ENCODE peak calls at places on chromosomes 4 and X, in eight cellular contexts. One of them, this sample, is unnamed.
A peak's percentile ranks its signal among the peaks of the same experiment; 100 is the strongest.

GRCh38 chrX:109684136-109684535 is 48.9 kb downstream of the ACSL4 start:
- DNase-seq in SK-N-SH: no peak
- DNase-seq in GM23248: peak; percentile 56
- DNase-seq in GM23338: no peak
- DNase-seq in trophoblast cell: no peak
- DNase-seq in neuronal stem cell: no peak
- DNase-seq in mammary epithelial cell: peak; percentile 9
- DNase-seq in OCI-LY7: no peak
- DNase-seq in this sample: peak; percentile 34

GRCh38 chrX:74492720-74493201 is 71.5 kb downstream of the SLC16A2 start:
- DNase-seq in SK-N-SH: peak; percentile 16
- DNase-seq in GM23248: no peak
- DNase-seq in GM23338: peak; percentile 66
- DNase-seq in trophoblast cell: no peak
- DNase-seq in neuronal stem cell: peak; percentile 29
- DNase-seq in mammary epithelial cell: no peak
- DNase-seq in OCI-LY7: peak; percentile 0
- DNase-seq in this sample: no peak

GRCh38 chrX:127606590-127606989 is 445.6 kb downstream of the ACTRT1 start:
- DNase-seq in SK-N-SH: no peak
- DNase-seq in GM23248: no peak
- DNase-seq in GM23338: no peak
- DNase-seq in trophoblast cell: no peak
- DNase-seq in neuronal stem cell: no peak
- DNase-seq in mammary epithelial cell: no peak
- DNase-seq in OCI-LY7: no peak
- DNase-seq in this sample: no peak

GRCh38 chr4:911871-912490 is 20.1 kb downstream of the GAK start:
- DNase-seq in SK-N-SH: no peak
- DNase-seq in GM23248: no peak
- DNase-seq in GM23338: no peak
- DNase-seq in trophoblast cell: no peak
- DNase-seq in neuronal stem cell: no peak
- DNase-seq in mammary epithelial cell: no peak
- DNase-seq in OCI-LY7: no peak
- DNase-seq in this sample: no peak

GRCh38 chr4:105594094-105595010 is 41.9 kb downstream of the ARHGEF38 start:
- DNase-seq in SK-N-SH: no peak
- DNase-seq in GM23248: no peak
- DNase-seq in GM23338: no peak
- DNase-seq in trophoblast cell: peak; percentile 27
- DNase-seq in neuronal stem cell: no peak
- DNase-seq in mammary epithelial cell: peak; percentile 62
- DNase-seq in OCI-LY7: peak; percentile 5
- DNase-seq in this sample: no peak

GRCh38 chrX:13087322-13088154 is 43.1 kb upstream of the FAM9C start:
- DNase-seq in SK-N-SH: no peak
- DNase-seq in GM23248: no peak
- DNase-seq in GM23338: no peak
- DNase-seq in trophoblast cell: peak; percentile 17
- DNase-seq in neuronal stem cell: no peak
- DNase-seq in mammary epithelial cell: peak; percentile 95
- DNase-seq in OCI-LY7: peak; percentile 89
- DNase-seq in this sample: peak; percentile 75

GRCh38 chrX:34300871-34301270 is 168.8 kb upstream of the FAM47A start:
- DNase-seq in SK-N-SH: peak; percentile 13
- DNase-seq in GM23248: peak; percentile 28
- DNase-seq in GM23338: peak; percentile 61
- DNase-seq in trophoblast cell: peak; percentile 69
- DNase-seq in neuronal stem cell: peak; percentile 2
- DNase-seq in mammary epithelial cell: peak; percentile 12
- DNase-seq in OCI-LY7: peak; percentile 47
- DNase-seq in this sample: peak; percentile 1

GRCh38 chr4:26916195-26916594 is 55.6 kb downstream of the STIM2 start:
- DNase-seq in SK-N-SH: peak; percentile 34
- DNase-seq in GM23248: peak; percentile 22
- DNase-seq in GM23338: no peak
- DNase-seq in trophoblast cell: no peak
- DNase-seq in neuronal stem cell: no peak
- DNase-seq in mammary epithelial cell: no peak
- DNase-seq in OCI-LY7: no peak
- DNase-seq in this sample: no peak

GRCh38 chr4:78612398-78613005 is 60.9 kb downstream of the ANXA3 start:
- DNase-seq in SK-N-SH: peak; percentile 35
- DNase-seq in GM23248: peak; percentile 77
- DNase-seq in GM23338: peak; percentile 58
- DNase-seq in trophoblast cell: peak; percentile 53
- DNase-seq in neuronal stem cell: no peak
- DNase-seq in mammary epithelial cell: no peak
- DNase-seq in OCI-LY7: peak; percentile 82
- DNase-seq in this sample: no peak

GRCh38 chrX:107429090-107429489 is 20.4 kb upstream of the FRMPD3 start:
- DNase-seq in SK-N-SH: no peak
- DNase-seq in GM23248: peak; percentile 16
- DNase-seq in GM23338: peak; percentile 42
- DNase-seq in trophoblast cell: peak; percentile 64
- DNase-seq in neuronal stem cell: no peak
- DNase-seq in mammary epithelial cell: no peak
- DNase-seq in OCI-LY7: peak; percentile 53
- DNase-seq in this sample: no peak

GRCh38 chr4:83285022-83285387 is 407 bp upstream of the COQ2 start:
- DNase-seq in SK-N-SH: peak; percentile 23
- DNase-seq in GM23248: peak; percentile 77
- DNase-seq in GM23338: peak; percentile 47
- DNase-seq in trophoblast cell: peak; percentile 60
- DNase-seq in neuronal stem cell: no peak
- DNase-seq in mammary epithelial cell: peak; percentile 9
- DNase-seq in OCI-LY7: peak; percentile 66
- DNase-seq in this sample: peak; percentile 41

GRCh38 chrX:9355739-9356138 is 109.1 kb upstream of the TBL1X start:
- DNase-seq in SK-N-SH: no peak
- DNase-seq in GM23248: no peak
- DNase-seq in GM23338: no peak
- DNase-seq in trophoblast cell: no peak
- DNase-seq in neuronal stem cell: no peak
- DNase-seq in mammary epithelial cell: no peak
- DNase-seq in OCI-LY7: no peak
- DNase-seq in this sample: no peak

GRCh38 chrX:113551919-113552318 is 711.3 kb upstream of the AMOT start:
- DNase-seq in SK-N-SH: no peak
- DNase-seq in GM23248: no peak
- DNase-seq in GM23338: no peak
- DNase-seq in trophoblast cell: no peak
- DNase-seq in neuronal stem cell: no peak
- DNase-seq in mammary epithelial cell: no peak
- DNase-seq in OCI-LY7: no peak
- DNase-seq in this sample: no peak

GRCh38 chr4:173057442-173057841 is 111.2 kb upstream of the GALNT7 start:
- DNase-seq in SK-N-SH: no peak
- DNase-seq in GM23248: peak; percentile 20
- DNase-seq in GM23338: no peak
- DNase-seq in trophoblast cell: no peak
- DNase-seq in neuronal stem cell: no peak
- DNase-seq in mammary epithelial cell: no peak
- DNase-seq in OCI-LY7: no peak
- DNase-seq in this sample: no peak

GRCh38 chr4:153950100-153950979 is 161.5 kb upstream of the SFRP2 start:
- DNase-seq in SK-N-SH: no peak
- DNase-seq in GM23248: no peak
- DNase-seq in GM23338: no peak
- DNase-seq in trophoblast cell: no peak
- DNase-seq in neuronal stem cell: no peak
- DNase-seq in mammary epithelial cell: peak; percentile 3
- DNase-seq in OCI-LY7: no peak
- DNase-seq in this sample: peak; percentile 20

GRCh38 chrX:70498129-70498528 is 53.5 kb downstream of the DLG3 start:
- DNase-seq in SK-N-SH: no peak
- DNase-seq in GM23248: no peak
- DNase-seq in GM23338: no peak
- DNase-seq in trophoblast cell: no peak
- DNase-seq in neuronal stem cell: no peak
- DNase-seq in mammary epithelial cell: no peak
- DNase-seq in OCI-LY7: no peak
- DNase-seq in this sample: no peak

GRCh38 chrX:70494441-70494840 is 49.8 kb downstream of the DLG3 start:
- DNase-seq in SK-N-SH: no peak
- DNase-seq in GM23248: peak; percentile 59
- DNase-seq in GM23338: no peak
- DNase-seq in trophoblast cell: no peak
- DNase-seq in neuronal stem cell: no peak
- DNase-seq in mammary epithelial cell: no peak
- DNase-seq in OCI-LY7: no peak
- DNase-seq in this sample: no peak

GRCh38 chrX:70500826-70501225 is 56.2 kb downstream of the DLG3 start:
- DNase-seq in SK-N-SH: no peak
- DNase-seq in GM23248: no peak
- DNase-seq in GM23338: no peak
- DNase-seq in trophoblast cell: no peak
- DNase-seq in neuronal stem cell: no peak
- DNase-seq in mammary epithelial cell: no peak
- DNase-seq in OCI-LY7: no peak
- DNase-seq in this sample: no peak

GRCh38 chrX:70496491-70496890 is 51.9 kb downstream of the DLG3 start:
- DNase-seq in SK-N-SH: no peak
- DNase-seq in GM23248: no peak
- DNase-seq in GM23338: no peak
- DNase-seq in trophoblast cell: no peak
- DNase-seq in neuronal stem cell: no peak
- DNase-seq in mammary epithelial cell: no peak
- DNase-seq in OCI-LY7: no peak
- DNase-seq in this sample: no peak

DNA sequence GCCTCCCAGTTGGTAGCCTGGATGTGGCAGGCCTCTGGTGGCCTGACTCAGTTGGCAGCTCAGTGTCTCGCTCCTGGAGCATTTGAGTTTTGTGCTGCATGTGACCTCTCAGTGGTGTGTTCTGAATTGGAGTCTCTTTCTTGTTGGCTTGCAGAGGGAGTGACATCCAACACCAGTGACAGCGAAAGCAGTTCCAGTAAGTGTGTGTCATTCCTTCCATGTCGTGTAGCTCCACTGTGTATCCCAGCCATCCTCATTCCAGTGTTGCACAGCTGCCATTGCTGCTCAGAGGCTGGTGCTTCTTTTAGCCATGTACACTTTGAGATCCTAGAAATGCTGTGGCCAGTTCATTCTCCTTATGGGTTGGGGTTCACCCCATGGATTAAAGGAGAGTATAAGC is 52.4 kb downstream of the DLG3 start:
- DNase-seq in SK-N-SH: no peak
- DNase-seq in GM23248: no peak
- DNase-seq in GM23338: no peak
- DNase-seq in trophoblast cell: no peak
- DNase-seq in neuronal stem cell: no peak
- DNase-seq in mammary epithelial cell: no peak
- DNase-seq in OCI-LY7: no peak
- DNase-seq in this sample: no peak
- H3K36me3 ChIP-seq in SK-N-SH: no peaks in the 10 kb centered on the region
- H3K36me3 ChIP-seq in GM23248: no peaks in the 10 kb centered on the region
- H3K36me3 ChIP-seq in GM23338: no peaks in the 10 kb centered on the region
- H3K36me3 ChIP-seq in trophoblast cell: peaks cover 57% of the 10 kb centered on the region
- H3K36me3 ChIP-seq in neuronal stem cell: peaks cover 100% of the 10 kb centered on the region
- H3K36me3 ChIP-seq in mammary epithelial cell: peaks cover 2% of the 10 kb centered on the region
- H3K36me3 ChIP-seq in OCI-LY7: no peaks in the 10 kb centered on the region
- H3K36me3 ChIP-seq in this sample: no peaks in the 10 kb centered on the region

GRCh38 chr4:54152846-54153600 is 53.1 kb downstream of the GSX2 start:
- DNase-seq in SK-N-SH: no peak
- DNase-seq in GM23248: peak; percentile 72
- DNase-seq in GM23338: no peak
- DNase-seq in trophoblast cell: peak; percentile 69
- DNase-seq in neuronal stem cell: no peak
- DNase-seq in mammary epithelial cell: peak; percentile 83
- DNase-seq in OCI-LY7: no peak
- DNase-seq in this sample: peak; percentile 88

GRCh38 chr4:54146139-54146538 is 46.2 kb downstream of the GSX2 start:
- DNase-seq in SK-N-SH: no peak
- DNase-seq in GM23248: no peak
- DNase-seq in GM23338: no peak
- DNase-seq in trophoblast cell: no peak
- DNase-seq in neuronal stem cell: no peak
- DNase-seq in mammary epithelial cell: no peak
- DNase-seq in OCI-LY7: no peak
- DNase-seq in this sample: no peak

GRCh38 chr4:54149323-54149722 is 49.4 kb downstream of the GSX2 start:
- DNase-seq in SK-N-SH: peak; percentile 57
- DNase-seq in GM23248: no peak
- DNase-seq in GM23338: no peak
- DNase-seq in trophoblast cell: no peak
- DNase-seq in neuronal stem cell: no peak
- DNase-seq in mammary epithelial cell: no peak
- DNase-seq in OCI-LY7: no peak
- DNase-seq in this sample: no peak
- H2AFZ ChIP-seq in SK-N-SH: no peak overlapping the region
- H2AFZ ChIP-seq in GM23248: no peak overlapping the region
- H2AFZ ChIP-seq in GM23338: no peak overlapping the region
- H2AFZ ChIP-seq in trophoblast cell: no peak overlapping the region
- H2AFZ ChIP-seq in neuronal stem cell: no peak overlapping the region
- H2AFZ ChIP-seq in mammary epithelial cell: no peak overlapping the region
- H2AFZ ChIP-seq in OCI-LY7: no peak overlapping the region
- H2AFZ ChIP-seq in this sample: no peak overlapping the region

GRCh38 chr4:168511780-168512467 is 15.1 kb downstream of the PALLD start:
- DNase-seq in SK-N-SH: no peak
- DNase-seq in GM23248: no peak
- DNase-seq in GM23338: peak; percentile 14
- DNase-seq in trophoblast cell: no peak
- DNase-seq in neuronal stem cell: no peak
- DNase-seq in mammary epithelial cell: no peak
- DNase-seq in OCI-LY7: no peak
- DNase-seq in this sample: no peak

GRCh38 chr4:168505996-168506395 is 9.1 kb downstream of the PALLD start:
- DNase-seq in SK-N-SH: no peak
- DNase-seq in GM23248: no peak
- DNase-seq in GM23338: no peak
- DNase-seq in trophoblast cell: no peak
- DNase-seq in neuronal stem cell: no peak
- DNase-seq in mammary epithelial cell: no peak
- DNase-seq in OCI-LY7: no peak
- DNase-seq in this sample: no peak

GRCh38 chr4:168507178-168507577 is 10.3 kb downstream of the PALLD start:
- DNase-seq in SK-N-SH: no peak
- DNase-seq in GM23248: no peak
- DNase-seq in GM23338: no peak
- DNase-seq in trophoblast cell: no peak
- DNase-seq in neuronal stem cell: no peak
- DNase-seq in mammary epithelial cell: no peak
- DNase-seq in OCI-LY7: no peak
- DNase-seq in this sample: no peak

GRCh38 chr4:168508683-168509082 is 11.8 kb downstream of the PALLD start:
- DNase-seq in SK-N-SH: no peak
- DNase-seq in GM23248: no peak
- DNase-seq in GM23338: no peak
- DNase-seq in trophoblast cell: no peak
- DNase-seq in neuronal stem cell: no peak
- DNase-seq in mammary epithelial cell: no peak
- DNase-seq in OCI-LY7: no peak
- DNase-seq in this sample: no peak

GRCh38 chr4:168509786-168510185 is 12.9 kb downstream of the PALLD start:
- DNase-seq in SK-N-SH: no peak
- DNase-seq in GM23248: peak; percentile 68
- DNase-seq in GM23338: no peak
- DNase-seq in trophoblast cell: peak; percentile 46
- DNase-seq in neuronal stem cell: no peak
- DNase-seq in mammary epithelial cell: peak; percentile 41
- DNase-seq in OCI-LY7: no peak
- DNase-seq in this sample: peak; percentile 73
- H3K4me2 ChIP-seq in SK-N-SH: no peak overlapping the region
- H3K4me2 ChIP-seq in GM23248: no peak overlapping the region
- H3K4me2 ChIP-seq in GM23338: no peak overlapping the region
- H3K4me2 ChIP-seq in trophoblast cell: no peak overlapping the region
- H3K4me2 ChIP-seq in neuronal stem cell: no peak overlapping the region
- H3K4me2 ChIP-seq in mammary epithelial cell: no peak overlapping the region
- H3K4me2 ChIP-seq in OCI-LY7: no peak overlapping the region
- H3K4me2 ChIP-seq in this sample: no peak overlapping the region

GRCh38 chr4:159358226-159358625 is 255.3 kb downstream of the RAPGEF2 start:
- DNase-seq in SK-N-SH: no peak
- DNase-seq in GM23248: peak; percentile 93
- DNase-seq in GM23338: no peak
- DNase-seq in trophoblast cell: no peak
- DNase-seq in neuronal stem cell: no peak
- DNase-seq in mammary epithelial cell: peak; percentile 35
- DNase-seq in OCI-LY7: no peak
- DNase-seq in this sample: peak; percentile 83
- H3K36me3 ChIP-seq in SK-N-SH: peaks cover 57% of the 10 kb centered on the region
- H3K36me3 ChIP-seq in GM23248: peaks cover 10% of the 10 kb centered on the region
- H3K36me3 ChIP-seq in GM23338: peaks cover 16% of the 10 kb centered on the region
- H3K36me3 ChIP-seq in trophoblast cell: peaks cover 19% of the 10 kb centered on the region
- H3K36me3 ChIP-seq in neuronal stem cell: peaks cover 89% of the 10 kb centered on the region
- H3K36me3 ChIP-seq in mammary epithelial cell: peaks cover 5% of the 10 kb centered on the region
- H3K36me3 ChIP-seq in OCI-LY7: no peaks in the 10 kb centered on the region
- H3K36me3 ChIP-seq in this sample: peaks cover 19% of the 10 kb centered on the region